ENCODE peak calls at places on chromosomes 12 and 14, in eight cellular contexts. One of them, this sample, is unnamed.

GRCh38 chr14:80095623-80096022 is 115.7 kb downstream of the DIO2 start:
- DNase-seq in AG04450: peak
- DNase-seq in Calu3: no peak
- DNase-seq in WERI-Rb-1: no peak
- DNase-seq in GM12864: no peak
- DNase-seq in GM06990: no peak
- DNase-seq in IMR-90: peak
- DNase-seq in esophagus muscularis mucosa: no peak
- DNase-seq in this sample: peak

GRCh38 chr14:37230551-37231194 is 32.9 kb downstream of the MIPOL1 start:
- DNase-seq in AG04450: peak
- DNase-seq in Calu3: peak
- DNase-seq in WERI-Rb-1: no peak
- DNase-seq in GM12864: no peak
- DNase-seq in GM06990: no peak
- DNase-seq in IMR-90: peak
- DNase-seq in esophagus muscularis mucosa: no peak
- DNase-seq in this sample: peak

GRCh38 chr12:104167519-104168458 is 29.8 kb upstream of the NFYB start:
- DNase-seq in AG04450: no peak
- DNase-seq in Calu3: no peak
- DNase-seq in WERI-Rb-1: no peak
- DNase-seq in GM12864: no peak
- DNase-seq in GM06990: no peak
- DNase-seq in IMR-90: no peak
- DNase-seq in esophagus muscularis mucosa: no peak
- DNase-seq in this sample: no peak

GRCh38 chr14:99093532-99094517 is 178.2 kb downstream of the BCL11B start:
- DNase-seq in AG04450: no peak
- DNase-seq in Calu3: no peak
- DNase-seq in WERI-Rb-1: no peak
- DNase-seq in GM12864: no peak
- DNase-seq in GM06990: no peak
- DNase-seq in IMR-90: no peak
- DNase-seq in esophagus muscularis mucosa: peak
- DNase-seq in this sample: no peak

GRCh38 chr12:91173139-91173538 is 9.5 kb downstream of the DCN start:
- DNase-seq in AG04450: no peak
- DNase-seq in Calu3: no peak
- DNase-seq in WERI-Rb-1: no peak
- DNase-seq in GM12864: no peak
- DNase-seq in GM06990: no peak
- DNase-seq in IMR-90: no peak
- DNase-seq in esophagus muscularis mucosa: no peak
- DNase-seq in this sample: no peak

GRCh38 chr14:72439707-72440106 is 454.2 kb downstream of the DPF3 start:
- DNase-seq in AG04450: no peak
- DNase-seq in Calu3: no peak
- DNase-seq in WERI-Rb-1: no peak
- DNase-seq in GM12864: no peak
- DNase-seq in GM06990: no peak
- DNase-seq in IMR-90: no peak
- DNase-seq in esophagus muscularis mucosa: no peak
- DNase-seq in this sample: no peak

GRCh38 chr12:45543887-45544286 is 185.6 kb upstream of the ARID2 start:
- DNase-seq in AG04450: peak
- DNase-seq in Calu3: peak
- DNase-seq in WERI-Rb-1: peak
- DNase-seq in GM12864: peak
- DNase-seq in GM06990: peak
- DNase-seq in IMR-90: peak
- DNase-seq in esophagus muscularis mucosa: no peak
- DNase-seq in this sample: peak

GRCh38 chr12:57543666-57544065 is 3.3 kb downstream of the DCTN2 start:
- DNase-seq in AG04450: no peak
- DNase-seq in Calu3: no peak
- DNase-seq in WERI-Rb-1: no peak
- DNase-seq in GM12864: no peak
- DNase-seq in GM06990: no peak
- DNase-seq in IMR-90: peak
- DNase-seq in esophagus muscularis mucosa: no peak
- DNase-seq in this sample: peak

GRCh38 chr14:76430017-76430416 is 54.1 kb downstream of the ESRRB start:
- DNase-seq in AG04450: no peak
- DNase-seq in Calu3: no peak
- DNase-seq in WERI-Rb-1: no peak
- DNase-seq in GM12864: no peak
- DNase-seq in GM06990: no peak
- DNase-seq in IMR-90: no peak
- DNase-seq in esophagus muscularis mucosa: no peak
- DNase-seq in this sample: no peak

GRCh38 chr12:121440768-121441167 is 40.9 kb downstream of the RNF34 start:
- DNase-seq in AG04450: no peak
- DNase-seq in Calu3: no peak
- DNase-seq in WERI-Rb-1: no peak
- DNase-seq in GM12864: no peak
- DNase-seq in GM06990: no peak
- DNase-seq in IMR-90: no peak
- DNase-seq in esophagus muscularis mucosa: no peak
- DNase-seq in this sample: no peak

GRCh38 chr14:92846162-92846897 is 52.2 kb downstream of the GOLGA5 start:
- DNase-seq in AG04450: no peak
- DNase-seq in Calu3: no peak
- DNase-seq in WERI-Rb-1: no peak
- DNase-seq in GM12864: peak
- DNase-seq in GM06990: peak
- DNase-seq in IMR-90: peak
- DNase-seq in esophagus muscularis mucosa: no peak
- DNase-seq in this sample: peak

GRCh38 chr12:118220697-118221096 is 84.8 kb downstream of the PEBP1 start:
- DNase-seq in AG04450: peak
- DNase-seq in Calu3: no peak
- DNase-seq in WERI-Rb-1: no peak
- DNase-seq in GM12864: no peak
- DNase-seq in GM06990: no peak
- DNase-seq in IMR-90: peak
- DNase-seq in esophagus muscularis mucosa: no peak
- DNase-seq in this sample: no peak

GRCh38 chr14:71616013-71616412 is 316.2 kb upstream of the RGS6 start:
- DNase-seq in AG04450: no peak
- DNase-seq in Calu3: no peak
- DNase-seq in WERI-Rb-1: no peak
- DNase-seq in GM12864: no peak
- DNase-seq in GM06990: no peak
- DNase-seq in IMR-90: no peak
- DNase-seq in esophagus muscularis mucosa: no peak
- DNase-seq in this sample: no peak

GRCh38 chr12:109578330-109578927 is 4.8 kb downstream of the MVK start:
- DNase-seq in AG04450: no peak
- DNase-seq in Calu3: no peak
- DNase-seq in WERI-Rb-1: no peak
- DNase-seq in GM12864: no peak
- DNase-seq in GM06990: no peak
- DNase-seq in IMR-90: no peak
- DNase-seq in esophagus muscularis mucosa: no peak
- DNase-seq in this sample: no peak

GRCh38 chr12:124680863-124681778 is 113.7 kb upstream of the NCOR2 start:
- DNase-seq in AG04450: no peak
- DNase-seq in Calu3: peak
- DNase-seq in WERI-Rb-1: peak
- DNase-seq in GM12864: peak
- DNase-seq in GM06990: peak
- DNase-seq in IMR-90: peak
- DNase-seq in esophagus muscularis mucosa: peak
- DNase-seq in this sample: peak

GRCh38 chr12:133023566-133023965 is 13.7 kb upstream of the ZNF84 start:
- DNase-seq in AG04450: no peak
- DNase-seq in Calu3: no peak
- DNase-seq in WERI-Rb-1: no peak
- DNase-seq in GM12864: no peak
- DNase-seq in GM06990: no peak
- DNase-seq in IMR-90: peak
- DNase-seq in esophagus muscularis mucosa: no peak
- DNase-seq in this sample: no peak

GRCh38 chr14:49796025-49796424 is 28.1 kb downstream of the KLHDC2 start:
- DNase-seq in AG04450: no peak
- DNase-seq in Calu3: no peak
- DNase-seq in WERI-Rb-1: no peak
- DNase-seq in GM12864: no peak
- DNase-seq in GM06990: no peak
- DNase-seq in IMR-90: no peak
- DNase-seq in esophagus muscularis mucosa: no peak
- DNase-seq in this sample: no peak

DNA sequence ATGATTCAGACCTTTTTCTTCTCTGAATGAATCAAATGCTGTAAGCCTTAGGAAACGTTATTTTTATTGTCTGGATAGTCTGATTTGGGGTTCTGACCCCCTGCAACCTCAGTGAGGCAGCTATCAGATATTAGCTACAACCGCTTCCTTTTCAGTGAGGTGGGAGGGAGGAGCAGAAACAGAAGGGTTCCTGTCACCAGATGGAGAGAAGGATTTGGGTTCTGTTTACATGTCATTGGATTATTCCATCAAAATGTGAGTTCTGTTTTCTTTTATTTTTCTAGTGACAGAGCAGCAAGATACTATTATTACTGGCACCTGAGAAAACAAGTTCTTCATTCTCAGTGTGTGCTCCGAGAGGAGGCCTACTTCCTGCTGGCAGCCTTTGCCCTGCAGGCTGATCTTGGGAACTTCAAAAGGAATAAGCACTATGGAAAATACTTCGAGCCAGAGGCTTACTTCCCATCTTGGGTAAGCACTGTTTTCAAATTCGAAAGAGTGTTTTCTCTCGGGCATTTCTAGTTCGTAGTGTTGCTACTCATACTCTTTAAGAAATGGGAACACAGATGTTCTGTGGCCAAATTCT is 52.8 kb downstream of the FRMD6 start:
- DNase-seq in AG04450: no peak
- DNase-seq in Calu3: no peak
- DNase-seq in WERI-Rb-1: no peak
- DNase-seq in GM12864: no peak
- DNase-seq in GM06990: no peak
- DNase-seq in IMR-90: no peak
- DNase-seq in esophagus muscularis mucosa: no peak
- DNase-seq in this sample: no peak
- TF ChIP-seq CTCF in AG04450: no peak
- TF ChIP-seq CTCF in Calu3: no peak
- TF ChIP-seq CTCF in WERI-Rb-1: no peak
- TF ChIP-seq CTCF in GM12864: no peak
- TF ChIP-seq CTCF in GM06990: no peak
- TF ChIP-seq CTCF in IMR-90: no peak
- TF ChIP-seq CTCF in esophagus muscularis mucosa: no peak
- TF ChIP-seq CTCF in this sample: no peak

GRCh38 chr14:22383515-22384166 is 205.4 kb downstream of the DAD1 start:
- DNase-seq in AG04450: no peak
- DNase-seq in Calu3: no peak
- DNase-seq in WERI-Rb-1: no peak
- DNase-seq in GM12864: peak
- DNase-seq in GM06990: peak
- DNase-seq in IMR-90: no peak
- DNase-seq in esophagus muscularis mucosa: no peak
- DNase-seq in this sample: no peak
- TF ChIP-seq CTCF in AG04450: no peak
- TF ChIP-seq CTCF in Calu3: no peak
- TF ChIP-seq CTCF in WERI-Rb-1: no peak
- TF ChIP-seq CTCF in GM12864: no peak
- TF ChIP-seq CTCF in GM06990: no peak
- TF ChIP-seq CTCF in IMR-90: no peak
- TF ChIP-seq CTCF in esophagus muscularis mucosa: no peak
- TF ChIP-seq CTCF in this sample: no peak

GRCh38 chr12:123075092-123075491 is 75.8 kb downstream of the PITPNM2 start:
- DNase-seq in AG04450: no peak
- DNase-seq in Calu3: no peak
- DNase-seq in WERI-Rb-1: no peak
- DNase-seq in GM12864: no peak
- DNase-seq in GM06990: no peak
- DNase-seq in IMR-90: no peak
- DNase-seq in esophagus muscularis mucosa: no peak
- DNase-seq in this sample: peak

GRCh38 chr12:123075591-123076171 is 75.2 kb downstream of the PITPNM2 start:
- DNase-seq in AG04450: no peak
- DNase-seq in Calu3: no peak
- DNase-seq in WERI-Rb-1: peak
- DNase-seq in GM12864: no peak
- DNase-seq in GM06990: peak
- DNase-seq in IMR-90: no peak
- DNase-seq in esophagus muscularis mucosa: no peak
- DNase-seq in this sample: no peak

GRCh38 chr12:123077298-123078113 is 73.4 kb downstream of the PITPNM2 start:
- DNase-seq in AG04450: no peak
- DNase-seq in Calu3: no peak
- DNase-seq in WERI-Rb-1: no peak
- DNase-seq in GM12864: no peak
- DNase-seq in GM06990: no peak
- DNase-seq in IMR-90: no peak
- DNase-seq in esophagus muscularis mucosa: no peak
- DNase-seq in this sample: no peak

GRCh38 chr12:123078114-123078465 is 72.8 kb downstream of the PITPNM2 start:
- DNase-seq in AG04450: no peak
- DNase-seq in Calu3: no peak
- DNase-seq in WERI-Rb-1: no peak
- DNase-seq in GM12864: no peak
- DNase-seq in GM06990: no peak
- DNase-seq in IMR-90: no peak
- DNase-seq in esophagus muscularis mucosa: no peak
- DNase-seq in this sample: no peak

DNA sequence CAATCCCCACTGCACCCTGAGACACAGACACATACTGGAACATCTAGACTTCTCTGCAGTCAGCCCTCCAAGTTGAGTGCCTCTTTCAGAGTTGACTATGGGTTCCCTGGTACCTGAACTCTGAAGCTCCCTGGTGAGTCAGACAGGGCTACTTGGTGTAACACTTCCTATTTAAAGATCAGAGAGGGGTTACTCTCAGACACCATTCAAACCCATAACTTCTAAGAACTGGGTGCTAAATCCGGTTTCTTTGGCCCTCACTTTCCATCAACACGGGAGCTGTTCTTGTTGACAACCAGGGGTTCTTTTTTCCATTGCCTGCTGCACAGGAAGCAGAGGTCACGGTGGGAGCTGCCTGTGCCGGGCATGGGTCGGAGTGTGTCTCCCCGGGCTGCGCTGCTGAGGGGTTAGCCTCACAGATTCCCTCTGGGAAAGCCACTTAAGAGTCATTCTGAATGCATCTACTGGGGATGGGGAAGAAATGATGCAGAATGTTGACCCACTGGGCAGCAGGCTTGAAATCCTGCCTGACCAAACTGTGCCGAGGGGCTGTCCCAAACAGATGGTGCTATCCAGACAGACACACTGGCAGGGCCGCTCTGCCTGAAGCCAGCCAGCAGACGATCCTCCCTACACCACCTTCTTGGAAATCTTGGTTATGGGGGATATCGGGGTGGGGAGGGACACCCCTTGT is 74.1 kb downstream of the PITPNM2 start:
- DNase-seq in AG04450: no peak
- DNase-seq in Calu3: no peak
- DNase-seq in WERI-Rb-1: no peak
- DNase-seq in GM12864: no peak
- DNase-seq in GM06990: no peak
- DNase-seq in IMR-90: no peak
- DNase-seq in esophagus muscularis mucosa: no peak
- DNase-seq in this sample: no peak
- TF ChIP-seq CTCF in AG04450: no peak
- TF ChIP-seq CTCF in Calu3: no peak
- TF ChIP-seq CTCF in WERI-Rb-1: no peak
- TF ChIP-seq CTCF in GM12864: no peak
- TF ChIP-seq CTCF in GM06990: no peak
- TF ChIP-seq CTCF in IMR-90: no peak
- TF ChIP-seq CTCF in esophagus muscularis mucosa: no peak
- TF ChIP-seq CTCF in this sample: no peak

GRCh38 chr12:15592934-15593333 is 196.3 kb downstream of the EPS8 start:
- DNase-seq in AG04450: no peak
- DNase-seq in Calu3: no peak
- DNase-seq in WERI-Rb-1: no peak
- DNase-seq in GM12864: no peak
- DNase-seq in GM06990: no peak
- DNase-seq in IMR-90: no peak
- DNase-seq in esophagus muscularis mucosa: peak
- DNase-seq in this sample: no peak
- TF ChIP-seq CTCF in AG04450: peak
- TF ChIP-seq CTCF in Calu3: no peak
- TF ChIP-seq CTCF in WERI-Rb-1: no peak
- TF ChIP-seq CTCF in GM12864: no peak
- TF ChIP-seq CTCF in GM06990: no peak
- TF ChIP-seq CTCF in IMR-90: peak
- TF ChIP-seq CTCF in esophagus muscularis mucosa: no peak
- TF ChIP-seq CTCF in this sample: no peak

This sample was measured in foreskin fibroblast.